ENCODE peak calls at places on chromosomes 13 and 19, in seven cellular contexts. V, Z, E, S, F, D and R are unnamed samples.
A peak's percentile ranks its signal among the peaks of the same experiment; 100 is the strongest.

GRCh38 chr19:35959040-35959967 is 23.1 kb downstream of the LRFN3 start:
- DNase-seq in V (no peak), Z (no peak), E (no peak), S (no peak), F (no peak), D (no peak), R (peak; percentile 41)

GRCh38 chr19:50654882-50655281 is 5.6 kb downstream of the C19orf81 start:
- DNase-seq in V (no peak), Z (no peak), E (no peak), S (no peak), F (no peak), D (no peak), R (no peak)

GRCh38 chr13:59747529-59747928 is 416.2 kb downstream of the DIAPH3 start:
- DNase-seq in V (no peak), Z (no peak), E (peak; percentile 63), S (no peak), F (no peak), D (no peak), R (no peak)

GRCh38 chr19:18167975-18168645 is 5.5 kb upstream of the IFI30 start:
- DNase-seq in V (peak; percentile 47), Z (no peak), E (no peak), S (no peak), F (peak; percentile 16), D (peak; percentile 51), R (no peak)

GRCh38 chr13:49248433-49249002 is 793 bp downstream of the CDADC1 start:
- DNase-seq in V (no peak), Z (peak; percentile 21), E (no peak), S (no peak), F (peak; percentile 29), D (peak; percentile 68), R (no peak)

GRCh38 chr13:89407357-89407756 is 1736.2 kb downstream of the SLITRK5 start:
- DNase-seq in V (no peak), Z (no peak), E (no peak), S (no peak), F (no peak), D (no peak), R (no peak)

GRCh38 chr13:77896536-77896935 is 22.1 kb downstream of the EDNRB start:
- DNase-seq in V (peak; percentile 38), Z (no peak), E (no peak), S (no peak), F (peak; percentile 32), D (no peak), R (no peak)

GRCh38 chr19:40416918-40417713 is 3.9 kb upstream of the PRX start:
- DNase-seq in V (peak; percentile 90), Z (no peak), E (no peak), S (no peak), F (peak; percentile 35), D (peak; percentile 18), R (no peak)

GRCh38 chr13:44312898-44313551 is 60.6 kb upstream of the SERP2 start:
- DNase-seq in V (peak; percentile 87), Z (no peak), E (no peak), S (no peak), F (peak; percentile 95), D (peak; percentile 10), R (no peak)

DNA sequence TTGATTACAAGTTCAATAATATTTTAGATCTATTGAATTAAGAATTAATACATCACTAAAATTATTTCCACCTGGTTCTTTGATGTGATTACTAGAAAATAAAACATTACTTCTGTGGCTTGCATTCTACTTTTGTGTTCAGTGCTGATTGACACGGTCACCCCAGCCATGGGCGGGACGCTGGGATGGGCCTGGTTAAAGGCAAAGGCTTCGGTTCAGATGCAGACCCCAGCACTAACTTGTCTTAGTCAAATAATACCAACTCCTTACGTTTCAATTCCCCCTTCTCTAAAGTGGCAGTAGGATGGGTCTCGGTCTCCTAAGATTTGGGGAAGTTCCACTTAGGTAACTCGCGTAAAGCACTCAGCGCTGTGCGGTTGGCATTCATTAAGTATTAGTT is 144.9 kb downstream of the URI1 start:
- DNase-seq in V (no peak), Z (no peak), E (no peak), S (no peak), F (no peak), D (no peak), R (no peak)
- H2BK5ac ChIP-seq in V (no peak overlapping the region), Z (no peak overlapping the region), E (no peak overlapping the region), S (no peak overlapping the region), F (no peak overlapping the region), D (no peak overlapping the region), R (no peak overlapping the region)

GRCh38 chr19:45757696-45758095 is 11.4 kb downstream of the SIX5 start:
- DNase-seq in V (no peak), Z (no peak), E (no peak), S (no peak), F (no peak), D (peak; percentile 37), R (no peak)

GRCh38 chr19:45758921-45759320 is 10.1 kb downstream of the SIX5 start:
- DNase-seq in V (no peak), Z (no peak), E (no peak), S (no peak), F (no peak), D (no peak), R (no peak)

GRCh38 chr19:45754323-45754722 is 14.7 kb downstream of the SIX5 start:
- DNase-seq in V (no peak), Z (no peak), E (no peak), S (no peak), F (no peak), D (no peak), R (no peak)

GRCh38 chr19:45752639-45753038 is 16.4 kb downstream of the SIX5 start:
- DNase-seq in V (no peak), Z (no peak), E (no peak), S (no peak), F (no peak), D (no peak), R (no peak)

DNA sequence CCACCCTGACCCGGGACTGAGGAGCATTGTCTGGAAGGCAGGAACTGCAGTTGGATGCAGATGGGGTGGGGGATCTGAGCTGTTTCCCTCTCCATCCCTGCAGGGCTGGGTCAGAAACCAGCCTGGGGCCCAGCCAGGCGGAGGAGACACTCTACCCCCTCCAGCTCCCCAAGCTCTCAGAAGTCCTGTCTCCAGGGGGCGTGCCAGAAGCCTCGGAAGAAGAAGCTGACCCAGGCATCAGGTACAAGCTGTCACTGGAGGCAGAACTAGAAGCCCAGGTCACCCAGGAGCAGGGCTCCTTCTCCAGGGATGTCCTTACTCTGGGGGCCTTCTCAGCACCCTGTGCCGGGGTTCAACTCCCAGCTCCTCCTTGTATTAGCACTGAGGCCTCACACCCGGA is 15.5 kb downstream of the SIX5 start:
- DNase-seq in V (no peak), Z (no peak), E (peak; percentile 84), S (no peak), F (no peak), D (no peak), R (peak; percentile 79)
- H2BK5ac ChIP-seq in V (no peak overlapping the region), Z (peak overlapping the region; percentile 59), E (no peak overlapping the region), S (no peak overlapping the region), F (no peak overlapping the region), D (no peak overlapping the region), R (no peak overlapping the region)

DNA sequence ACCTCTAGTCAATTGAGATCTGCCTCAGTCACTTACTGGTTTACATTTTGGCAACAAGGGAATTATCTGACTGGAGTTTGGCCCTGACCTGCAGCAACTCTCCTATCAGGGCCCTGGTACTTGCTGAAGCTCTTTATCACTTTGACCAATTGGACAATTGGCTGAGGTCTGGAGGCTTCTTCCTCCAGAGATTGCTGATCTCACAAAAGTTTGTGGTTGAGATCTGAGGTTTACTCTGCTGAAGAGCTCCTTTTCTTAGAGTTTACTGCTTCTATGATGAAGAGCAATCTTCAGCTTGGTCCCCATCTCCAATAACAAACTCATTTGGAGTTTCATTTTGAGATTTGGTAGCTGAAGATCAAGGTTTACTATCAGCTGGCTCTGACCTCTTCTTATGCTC is 276.9 kb upstream of the SGCG start:
- DNase-seq in V (no peak), Z (no peak), E (no peak), S (no peak), F (no peak), D (no peak), R (no peak)
- H2BK5ac ChIP-seq in V (no peak overlapping the region), Z (no peak overlapping the region), E (no peak overlapping the region), S (no peak overlapping the region), F (no peak overlapping the region), D (no peak overlapping the region), R (no peak overlapping the region)

GRCh38 chr19:16889883-16890460 is 1.2 kb downstream of the F2RL3 start:
- DNase-seq in V (no peak), Z (no peak), E (no peak), S (no peak), F (no peak), D (peak; percentile 22), R (no peak)
- H2BK5ac ChIP-seq in V (no peak overlapping the region), Z (no peak overlapping the region), E (no peak overlapping the region), S (no peak overlapping the region), F (no peak overlapping the region), D (no peak overlapping the region), R (no peak overlapping the region)

GRCh38 chr19:858284-858683 is 1.2 kb upstream of the CFD start:
- DNase-seq in V (no peak), Z (no peak), E (no peak), S (no peak), F (no peak), D (no peak), R (no peak)
- H2BK5ac ChIP-seq in V (no peak overlapping the region), Z (no peak overlapping the region), E (no peak overlapping the region), S (no peak overlapping the region), F (no peak overlapping the region), D (no peak overlapping the region), R (no peak overlapping the region)

DNA sequence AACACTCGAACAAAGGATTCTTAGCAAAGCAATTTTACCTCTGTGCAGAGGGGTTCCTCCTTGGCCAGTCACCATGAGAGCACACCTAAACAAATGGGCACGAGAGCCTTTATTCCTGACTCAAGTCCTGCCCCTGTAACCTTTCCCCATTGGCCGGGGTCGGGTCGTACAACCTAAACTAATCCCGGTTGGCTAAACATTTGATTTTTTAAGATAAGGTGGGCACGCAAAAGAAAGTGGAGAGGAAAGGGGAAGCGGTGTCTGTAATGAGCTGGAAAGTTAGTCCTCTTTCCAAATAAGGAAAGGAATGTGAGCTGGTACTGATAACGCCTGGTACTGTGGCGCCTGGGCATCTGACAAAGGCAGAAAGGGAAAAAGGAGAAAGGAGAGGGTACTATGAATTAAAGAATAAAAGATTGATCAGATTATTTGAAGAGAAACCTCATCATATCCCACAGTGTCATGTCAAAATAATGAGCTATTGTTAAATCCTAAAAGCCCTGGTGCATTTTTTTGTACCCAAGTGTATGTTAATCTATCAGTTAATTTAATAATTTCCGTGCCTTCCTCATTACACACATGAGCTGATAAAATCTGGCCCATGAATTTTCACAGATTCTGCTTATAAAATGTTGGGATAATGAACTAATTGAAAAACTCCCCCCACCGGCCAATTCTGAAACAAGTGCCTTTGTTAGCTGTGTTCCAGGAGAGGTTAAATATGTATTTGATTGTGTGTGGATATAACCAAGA is 335.7 kb downstream of the RFC3 start:
- DNase-seq in V (peak; percentile 6), Z (no peak), E (peak; percentile 52), S (no peak), F (no peak), D (no peak), R (no peak)
- H2BK5ac ChIP-seq in V (no peak overlapping the region), Z (no peak overlapping the region), E (no peak overlapping the region), S (no peak overlapping the region), F (no peak overlapping the region), D (no peak overlapping the region), R (no peak overlapping the region)

GRCh38 chr13:54879036-54879435 is 1850.4 kb downstream of the OLFM4 start:
- DNase-seq in V (no peak), Z (no peak), E (no peak), S (no peak), F (no peak), D (no peak), R (no peak)
- H2BK5ac ChIP-seq in V (no peak overlapping the region), Z (no peak overlapping the region), E (no peak overlapping the region), S (no peak overlapping the region), F (no peak overlapping the region), D (no peak overlapping the region), R (no peak overlapping the region)